ENCODE peak calls at places on chromosomes 12 and 14, in four cellular contexts. One of them, this sample, is unnamed.
A peak's percentile ranks its signal among the peaks of the same experiment; 100 is the strongest.

GRCh38 chr14:101109981-101110728 is 206.6 kb upstream of the RTL1 start:
- DNase-seq in mucosa of descending colon: no peak
- DNase-seq in AG04450: no peak
- DNase-seq in astrocyte of the spinal cord: no peak
- DNase-seq in this sample: peak; percentile 43

GRCh38 chr14:68790656-68791077 is 2.2 kb downstream of the ZFP36L1 start:
- DNase-seq in mucosa of descending colon: peak; percentile 47
- DNase-seq in AG04450: no peak
- DNase-seq in astrocyte of the spinal cord: no peak
- DNase-seq in this sample: no peak

GRCh38 chr14:61439779-61440418 is 118.5 kb downstream of the PRKCH start:
- DNase-seq in mucosa of descending colon: no peak
- DNase-seq in AG04450: no peak
- DNase-seq in astrocyte of the spinal cord: no peak
- DNase-seq in this sample: no peak

GRCh38 chr12:65695077-65695865 is 129.0 kb upstream of the HMGA2 start:
- DNase-seq in mucosa of descending colon: peak; percentile 50
- DNase-seq in AG04450: peak; percentile 93
- DNase-seq in astrocyte of the spinal cord: peak; percentile 99
- DNase-seq in this sample: no peak

GRCh38 chr14:72632727-72633126 is 261.2 kb downstream of the DPF3 start:
- DNase-seq in mucosa of descending colon: no peak
- DNase-seq in AG04450: no peak
- DNase-seq in astrocyte of the spinal cord: no peak
- DNase-seq in this sample: no peak

GRCh38 chr14:41922014-41922413 is 315.3 kb downstream of the LRFN5 start:
- DNase-seq in mucosa of descending colon: no peak
- DNase-seq in AG04450: no peak
- DNase-seq in astrocyte of the spinal cord: no peak
- DNase-seq in this sample: no peak

GRCh38 chr12:45354399-45354798 is 138.5 kb downstream of the ANO6 start:
- DNase-seq in mucosa of descending colon: no peak
- DNase-seq in AG04450: no peak
- DNase-seq in astrocyte of the spinal cord: no peak
- DNase-seq in this sample: no peak

GRCh38 chr12:104376650-104377506 is 73.3 kb downstream of the EID3 start:
- DNase-seq in mucosa of descending colon: no peak
- DNase-seq in AG04450: no peak
- DNase-seq in astrocyte of the spinal cord: no peak
- DNase-seq in this sample: no peak

GRCh38 chr12:19382111-19382526 is 57.2 kb upstream of the AEBP2 start:
- DNase-seq in mucosa of descending colon: no peak
- DNase-seq in AG04450: no peak
- DNase-seq in astrocyte of the spinal cord: peak; percentile 89
- DNase-seq in this sample: peak; percentile 14

GRCh38 chr12:120007272-120007671 is 18.2 kb downstream of the BICDL1 start:
- DNase-seq in mucosa of descending colon: peak; percentile 34
- DNase-seq in AG04450: no peak
- DNase-seq in astrocyte of the spinal cord: no peak
- DNase-seq in this sample: no peak

GRCh38 chr14:60648934-60649814 is at the start of gene SIX1:
- DNase-seq in mucosa of descending colon: peak; percentile 55
- DNase-seq in AG04450: peak; percentile 85
- DNase-seq in astrocyte of the spinal cord: peak; percentile 95
- DNase-seq in this sample: no peak

GRCh38 chr12:116894913-116895312 is 13.7 kb upstream of the HRK start:
- DNase-seq in mucosa of descending colon: no peak
- DNase-seq in AG04450: no peak
- DNase-seq in astrocyte of the spinal cord: no peak
- DNase-seq in this sample: no peak

GRCh38 chr14:104864267-104865068 is 600 bp upstream of the CEP170B start:
- DNase-seq in mucosa of descending colon: peak; percentile 95
- DNase-seq in AG04450: no peak
- DNase-seq in astrocyte of the spinal cord: no peak
- DNase-seq in this sample: peak; percentile 74

GRCh38 chr14:56998728-56999127 is 188.4 kb upstream of the OTX2 start:
- DNase-seq in mucosa of descending colon: no peak
- DNase-seq in AG04450: no peak
- DNase-seq in astrocyte of the spinal cord: no peak
- DNase-seq in this sample: no peak

GRCh38 chr12:47265391-47265790 is 185.6 kb upstream of the AMIGO2 start:
- DNase-seq in mucosa of descending colon: no peak
- DNase-seq in AG04450: no peak
- DNase-seq in astrocyte of the spinal cord: no peak
- DNase-seq in this sample: no peak

GRCh38 chr12:132904718-132905328 is 17.4 kb upstream of the CHFR start:
- DNase-seq in mucosa of descending colon: peak; percentile 91
- DNase-seq in AG04450: no peak
- DNase-seq in astrocyte of the spinal cord: peak; percentile 38
- DNase-seq in this sample: peak; percentile 92

GRCh38 chr14:88198441-88198840 is 124.6 kb downstream of the KCNK10 start:
- DNase-seq in mucosa of descending colon: no peak
- DNase-seq in AG04450: no peak
- DNase-seq in astrocyte of the spinal cord: no peak
- DNase-seq in this sample: no peak

GRCh38 chr12:120190386-120190785 is 4.1 kb downstream of the GCN1 start:
- DNase-seq in mucosa of descending colon: no peak
- DNase-seq in AG04450: no peak
- DNase-seq in astrocyte of the spinal cord: no peak
- DNase-seq in this sample: no peak

GRCh38 chr12:67910360-67911292 is 78.6 kb upstream of the IFNG-AS1 start:
- DNase-seq in mucosa of descending colon: no peak
- DNase-seq in AG04450: peak; percentile 67
- DNase-seq in astrocyte of the spinal cord: peak; percentile 90
- DNase-seq in this sample: no peak

GRCh38 chr14:35355981-35356839 is 48.3 kb downstream of the NFKBIA start:
- DNase-seq in mucosa of descending colon: peak; percentile 88
- DNase-seq in AG04450: no peak
- DNase-seq in astrocyte of the spinal cord: no peak
- DNase-seq in this sample: no peak

GRCh38 chr12:22969521-22969920 is 344.6 kb downstream of the ETNK1 start:
- DNase-seq in mucosa of descending colon: no peak
- DNase-seq in AG04450: no peak
- DNase-seq in astrocyte of the spinal cord: no peak
- DNase-seq in this sample: no peak

GRCh38 chr12:127145543-127145928 is 1121.4 kb upstream of the TMEM132C start:
- DNase-seq in mucosa of descending colon: no peak
- DNase-seq in AG04450: no peak
- DNase-seq in astrocyte of the spinal cord: no peak
- DNase-seq in this sample: no peak

GRCh38 chr14:95272057-95272456 is 47.7 kb downstream of the CLMN start:
- DNase-seq in mucosa of descending colon: no peak
- DNase-seq in AG04450: no peak
- DNase-seq in astrocyte of the spinal cord: no peak
- DNase-seq in this sample: no peak

GRCh38 chr12:85923767-85924331 is 49.8 kb downstream of the NTS start:
- DNase-seq in mucosa of descending colon: no peak
- DNase-seq in AG04450: no peak
- DNase-seq in astrocyte of the spinal cord: peak; percentile 75
- DNase-seq in this sample: no peak

GRCh38 chr12:118094039-118094438 is 9.8 kb downstream of the VSIG10 start:
- DNase-seq in mucosa of descending colon: no peak
- DNase-seq in AG04450: no peak
- DNase-seq in astrocyte of the spinal cord: no peak
- DNase-seq in this sample: no peak

GRCh38 chr14:101876539-101876938 is 87.8 kb upstream of the DYNC1H1 start:
- DNase-seq in mucosa of descending colon: peak; percentile 79
- DNase-seq in AG04450: no peak
- DNase-seq in astrocyte of the spinal cord: no peak
- DNase-seq in this sample: peak; percentile 95

GRCh38 chr14:89620436-89620835 is 203.4 kb upstream of the FOXN3 start:
- DNase-seq in mucosa of descending colon: no peak
- DNase-seq in AG04450: no peak
- DNase-seq in astrocyte of the spinal cord: no peak
- DNase-seq in this sample: no peak

GRCh38 chr14:34190746-34191145 is 239.9 kb upstream of the EGLN3 start:
- DNase-seq in mucosa of descending colon: no peak
- DNase-seq in AG04450: no peak
- DNase-seq in astrocyte of the spinal cord: no peak
- DNase-seq in this sample: no peak

GRCh38 chr12:111248221-111248620 is 120.7 kb downstream of the PHETA1 start:
- DNase-seq in mucosa of descending colon: no peak
- DNase-seq in AG04450: no peak
- DNase-seq in astrocyte of the spinal cord: no peak
- DNase-seq in this sample: no peak

GRCh38 chr14:56918849-56919574 is 108.7 kb upstream of the OTX2 start:
- DNase-seq in mucosa of descending colon: no peak
- DNase-seq in AG04450: no peak
- DNase-seq in astrocyte of the spinal cord: no peak
- DNase-seq in this sample: no peak

GRCh38 chr14:94680498-94681288 is 68.5 kb downstream of the SERPINA3 start:
- DNase-seq in mucosa of descending colon: no peak
- DNase-seq in AG04450: no peak
- DNase-seq in astrocyte of the spinal cord: no peak
- DNase-seq in this sample: peak; percentile 41

GRCh38 chr14:31881531-31882310 is 195.4 kb upstream of the ARHGAP5 start:
- DNase-seq in mucosa of descending colon: no peak
- DNase-seq in AG04450: no peak
- DNase-seq in astrocyte of the spinal cord: peak; percentile 28
- DNase-seq in this sample: no peak

GRCh38 chr12:76080729-76081415 is 3.6 kb downstream of the NAP1L1 start:
- DNase-seq in mucosa of descending colon: no peak
- DNase-seq in AG04450: no peak
- DNase-seq in astrocyte of the spinal cord: no peak
- DNase-seq in this sample: no peak
- H3K4me3 ChIP-seq in mucosa of descending colon: no peak overlapping the region
- H3K4me3 ChIP-seq in AG04450: no peak overlapping the region
- H3K4me3 ChIP-seq in astrocyte of the spinal cord: no peak overlapping the region
- H3K4me3 ChIP-seq in this sample: no peak overlapping the region

GRCh38 chr14:106507354-106507753 is 981.0 kb downstream of the TMEM121 start:
- DNase-seq in mucosa of descending colon: no peak
- DNase-seq in AG04450: no peak
- DNase-seq in astrocyte of the spinal cord: no peak
- DNase-seq in this sample: no peak

GRCh38 chr14:106508216-106508615 is 981.8 kb downstream of the TMEM121 start:
- DNase-seq in mucosa of descending colon: no peak
- DNase-seq in AG04450: no peak
- DNase-seq in astrocyte of the spinal cord: no peak
- DNase-seq in this sample: no peak

GRCh38 chr14:106509176-106509575 is 982.8 kb downstream of the TMEM121 start:
- DNase-seq in mucosa of descending colon: no peak
- DNase-seq in AG04450: no peak
- DNase-seq in astrocyte of the spinal cord: no peak
- DNase-seq in this sample: no peak

GRCh38 chr14:106509795-106510194 is 983.4 kb downstream of the TMEM121 start:
- DNase-seq in mucosa of descending colon: no peak
- DNase-seq in AG04450: no peak
- DNase-seq in astrocyte of the spinal cord: no peak
- DNase-seq in this sample: no peak

DNA sequence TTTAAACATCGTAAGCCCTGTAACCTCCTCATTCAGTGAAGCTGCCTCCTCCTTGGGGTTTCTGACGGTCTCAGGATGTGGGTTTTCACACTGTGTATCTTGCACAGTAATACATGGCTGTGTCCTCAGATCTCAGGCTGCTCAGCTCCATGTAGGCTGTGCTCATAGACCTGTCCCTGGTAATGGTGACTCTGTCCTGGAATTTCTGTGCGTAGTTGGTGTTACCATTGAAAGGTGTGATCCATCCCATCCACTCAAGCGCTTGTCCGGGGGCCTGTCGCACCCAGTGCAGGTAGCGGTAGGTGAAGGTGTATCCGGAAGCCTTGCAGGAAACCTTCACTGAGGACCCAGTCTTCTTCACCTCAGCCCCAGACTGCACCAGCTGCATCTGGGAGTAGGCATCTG is 980.5 kb downstream of the TMEM121 start:
- DNase-seq in mucosa of descending colon: peak; percentile 29
- DNase-seq in AG04450: no peak
- DNase-seq in astrocyte of the spinal cord: no peak
- DNase-seq in this sample: no peak
- H3K4me3 ChIP-seq in mucosa of descending colon: no peak overlapping the region
- H3K4me3 ChIP-seq in AG04450: no peak overlapping the region
- H3K4me3 ChIP-seq in astrocyte of the spinal cord: no peak overlapping the region
- H3K4me3 ChIP-seq in this sample: no peak overlapping the region

GRCh38 chr12:92927055-92927435 is 2.0 kb downstream of the EEA1 start:
- DNase-seq in mucosa of descending colon: no peak
- DNase-seq in AG04450: no peak
- DNase-seq in astrocyte of the spinal cord: peak; percentile 30
- DNase-seq in this sample: no peak
- H3K4me3 ChIP-seq in mucosa of descending colon: no peak overlapping the region
- H3K4me3 ChIP-seq in AG04450: peak overlapping the region; percentile 82
- H3K4me3 ChIP-seq in astrocyte of the spinal cord: peak overlapping the region; percentile 75
- H3K4me3 ChIP-seq in this sample: peak overlapping the region; percentile 70

GRCh38 chr14:92512807-92513203 is 776 bp upstream of the RIN3 start:
- DNase-seq in mucosa of descending colon: no peak
- DNase-seq in AG04450: no peak
- DNase-seq in astrocyte of the spinal cord: no peak
- DNase-seq in this sample: no peak
- H3K4me3 ChIP-seq in mucosa of descending colon: no peak overlapping the region
- H3K4me3 ChIP-seq in AG04450: peak overlapping the region; percentile 77
- H3K4me3 ChIP-seq in astrocyte of the spinal cord: peak overlapping the region; percentile 68
- H3K4me3 ChIP-seq in this sample: peak overlapping the region; percentile 67

DNA sequence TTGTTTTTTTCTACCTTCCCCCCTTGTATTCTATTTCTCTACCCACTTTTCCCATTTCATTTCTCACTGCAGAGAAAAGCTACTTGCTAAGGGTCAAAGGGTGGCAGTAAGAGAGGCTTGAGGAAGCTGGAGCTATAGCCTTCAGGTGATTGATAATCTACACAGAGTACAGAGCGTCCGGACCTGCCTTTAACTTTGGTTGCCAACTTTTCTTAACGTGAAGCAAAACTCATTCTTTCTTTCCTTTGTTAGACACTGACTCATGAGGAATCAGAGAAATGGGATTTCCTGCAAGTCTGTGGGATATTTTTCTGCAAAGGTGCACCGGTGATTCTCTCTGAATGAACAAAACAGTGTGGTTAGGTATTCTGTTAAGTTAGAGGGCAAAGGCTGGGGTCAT is 133.3 kb downstream of the RMST start:
- DNase-seq in mucosa of descending colon: no peak
- DNase-seq in AG04450: no peak
- DNase-seq in astrocyte of the spinal cord: peak; percentile 14
- DNase-seq in this sample: no peak
- H3K4me3 ChIP-seq in mucosa of descending colon: no peak overlapping the region
- H3K4me3 ChIP-seq in AG04450: no peak overlapping the region
- H3K4me3 ChIP-seq in astrocyte of the spinal cord: no peak overlapping the region
- H3K4me3 ChIP-seq in this sample: no peak overlapping the region

DNA sequence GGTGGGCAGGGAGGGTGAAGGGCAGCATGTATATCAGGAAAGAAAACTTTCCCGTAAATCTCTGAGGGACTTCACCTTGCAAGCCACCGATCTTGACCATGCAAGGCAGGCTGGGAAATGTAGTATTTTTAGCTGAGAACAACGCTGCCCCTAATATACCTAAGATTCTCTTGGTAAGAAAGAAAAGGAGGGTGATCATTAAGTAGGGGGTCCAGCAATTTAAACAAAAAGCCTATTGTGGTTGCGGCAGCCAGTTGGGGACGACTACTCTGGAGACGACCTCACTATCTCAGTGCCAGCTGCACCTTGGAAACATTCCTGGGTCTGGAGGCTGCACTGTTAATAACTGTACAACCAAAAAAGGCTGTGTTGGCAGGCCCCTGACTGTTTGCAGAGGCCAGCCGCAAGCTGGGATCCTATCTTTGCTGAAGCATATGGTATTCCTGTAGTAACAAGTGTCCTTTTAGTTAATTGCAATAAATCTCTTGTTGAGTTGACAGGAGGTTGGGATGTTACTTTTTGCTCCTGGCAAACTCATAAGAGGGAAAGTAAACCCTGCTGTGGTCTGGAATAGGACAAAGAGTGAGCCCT is 6.4 kb downstream of the APOLD1 start:
- DNase-seq in mucosa of descending colon: no peak
- DNase-seq in AG04450: no peak
- DNase-seq in astrocyte of the spinal cord: peak; percentile 62
- DNase-seq in this sample: peak; percentile 69
- H3K4me3 ChIP-seq in mucosa of descending colon: no peak overlapping the region
- H3K4me3 ChIP-seq in AG04450: no peak overlapping the region
- H3K4me3 ChIP-seq in astrocyte of the spinal cord: no peak overlapping the region
- H3K4me3 ChIP-seq in this sample: peak overlapping the region; percentile 37